ENCODE peak calls at places on chromosomes 11 and 22, in four cellular contexts. T is PC-3; O is activated CD8-positive, alpha-beta memory T cell treated with anti-CD3 and anti-CD28 coated beads for 24 hours; C is activated CD4-positive, CD25-positive, alpha-beta regulatory T cell. F is an unnamed sample.

GRCh38 chr11:112632866-112633505 is 328.2 kb upstream of the NCAM1 start:
- DNase-seq in T (no peak), O (no peak), C (no peak), F (peak; percentile 52)

GRCh38 chr22:40403141-40403540 is 32.7 kb downstream of the SGSM3 start:
- DNase-seq in T (no peak), O (no peak), C (no peak), F (no peak)

GRCh38 chr11:115802641-115803040 is 298.4 kb upstream of the CADM1 start:
- DNase-seq in T (no peak), O (no peak), C (no peak), F (no peak)

GRCh38 chr11:125227151-125227550 is 62.6 kb downstream of the PKNOX2 start:
- DNase-seq in T (no peak), O (no peak), C (no peak), F (no peak)

GRCh38 chr11:44631831-44632230 is 66.4 kb downstream of the CD82 start:
- DNase-seq in T (no peak), O (peak; percentile 49), C (no peak), F (no peak)

GRCh38 chr22:26712158-26712557 is 54.8 kb downstream of the MIAT start:
- DNase-seq in T (no peak), O (no peak), C (no peak), F (no peak)

GRCh38 chr11:47989779-47990178 is 9.4 kb downstream of the PTPRJ start:
- DNase-seq in T (no peak), O (no peak), C (no peak), F (no peak)

GRCh38 chr22:20566420-20567260 is 59.2 kb downstream of the MED15 start:
- DNase-seq in T (peak; percentile 87), O (no peak), C (no peak), F (no peak)

GRCh38 chr11:65310215-65310614 is 4.5 kb upstream of the CDC42EP2 start:
- DNase-seq in T (no peak), O (no peak), C (no peak), F (no peak)

GRCh38 chr11:65213322-65214211 is 31.8 kb downstream of the CAPN1 start:
- DNase-seq in T (no peak), O (peak; percentile 53), C (no peak), F (no peak)

GRCh38 chr11:34637303-34637702 is 16.4 kb downstream of the EHF start:
- DNase-seq in T (no peak), O (peak; percentile 50), C (no peak), F (no peak)

GRCh38 chr22:36065462-36065774 is 36.8 kb upstream of the RBFOX2 start:
- DNase-seq in T (no peak), O (no peak), C (no peak), F (no peak)

GRCh38 chr11:65422104-65422632 is 430 bp upstream of the NEAT1 start:
- DNase-seq in T (peak; percentile 96), O (peak; percentile 98), C (peak; percentile 87), F (peak; percentile 96)